ENCODE peak calls at places on chromosomes 16 and 17, in seven cellular contexts. H is AG04449, S is glutamatergic neuron, I is left lung, V is left ventricle myocardium inferior, Z is hepatocyte, B is adrenal gland. Q is an unnamed sample.

GRCh38 chr17:58416937-58417299 is 416 bp downstream of the RNF43 start:
- DNase-seq in H (no peak), S (no peak), I (no peak), V (no peak), Z (no peak), B (no peak), Q (no peak)

GRCh38 chr17:77845541-77846225 is 112.8 kb upstream of the TNRC6C start:
- DNase-seq in H (no peak), S (no peak), I (no peak), V (peak; percentile 5), Z (no peak), B (no peak), Q (no peak)

GRCh38 chr17:81429353-81429774 is 34.1 kb downstream of the BAHCC1 start:
- DNase-seq in H (no peak), S (no peak), I (peak; percentile 69), V (peak; percentile 86), Z (peak; percentile 81), B (peak; percentile 82), Q (peak; percentile 88)

GRCh38 chr17:49514374-49514738 is 19.3 kb downstream of the NGFR start:
- DNase-seq in H (no peak), S (peak; percentile 18), I (peak; percentile 26), V (no peak), Z (no peak), B (no peak), Q (no peak)

GRCh38 chr17:83187782-83188311 is 108.4 kb downstream of the METRNL start:
- DNase-seq in H (no peak), S (no peak), I (no peak), V (no peak), Z (no peak), B (no peak), Q (no peak)

GRCh38 chr17:7184091-7184488 is 4.9 kb upstream of the ASGR1 start:
- DNase-seq in H (no peak), S (no peak), I (peak; percentile 76), V (no peak), Z (peak; percentile 73), B (peak; percentile 50), Q (peak; percentile 78)

GRCh38 chr16:58329147-58329546 is 34.3 kb upstream of the PRSS54 start:
- DNase-seq in H (no peak), S (no peak), I (no peak), V (no peak), Z (no peak), B (peak; percentile 27), Q (peak; percentile 12)

GRCh38 chr16:70685061-70685937 is 554 bp downstream of the MTSS2 start:
- DNase-seq in H (no peak), S (peak; percentile 60), I (no peak), V (no peak), Z (no peak), B (no peak), Q (peak; percentile 43)

GRCh38 chr16:1420111-1420539 is 422 bp downstream of the UQCC4 start:
- DNase-seq in H (no peak), S (no peak), I (no peak), V (no peak), Z (peak; percentile 19), B (peak; percentile 49), Q (no peak)

GRCh38 chr17:7219812-7220592 is at the start of the genes ACADVL and DLG4:
- DNase-seq in H (no peak), S (peak; percentile 90), I (peak; percentile 93), V (peak; percentile 95), Z (peak; percentile 95), B (peak; percentile 95), Q (peak; percentile 84)

DNA sequence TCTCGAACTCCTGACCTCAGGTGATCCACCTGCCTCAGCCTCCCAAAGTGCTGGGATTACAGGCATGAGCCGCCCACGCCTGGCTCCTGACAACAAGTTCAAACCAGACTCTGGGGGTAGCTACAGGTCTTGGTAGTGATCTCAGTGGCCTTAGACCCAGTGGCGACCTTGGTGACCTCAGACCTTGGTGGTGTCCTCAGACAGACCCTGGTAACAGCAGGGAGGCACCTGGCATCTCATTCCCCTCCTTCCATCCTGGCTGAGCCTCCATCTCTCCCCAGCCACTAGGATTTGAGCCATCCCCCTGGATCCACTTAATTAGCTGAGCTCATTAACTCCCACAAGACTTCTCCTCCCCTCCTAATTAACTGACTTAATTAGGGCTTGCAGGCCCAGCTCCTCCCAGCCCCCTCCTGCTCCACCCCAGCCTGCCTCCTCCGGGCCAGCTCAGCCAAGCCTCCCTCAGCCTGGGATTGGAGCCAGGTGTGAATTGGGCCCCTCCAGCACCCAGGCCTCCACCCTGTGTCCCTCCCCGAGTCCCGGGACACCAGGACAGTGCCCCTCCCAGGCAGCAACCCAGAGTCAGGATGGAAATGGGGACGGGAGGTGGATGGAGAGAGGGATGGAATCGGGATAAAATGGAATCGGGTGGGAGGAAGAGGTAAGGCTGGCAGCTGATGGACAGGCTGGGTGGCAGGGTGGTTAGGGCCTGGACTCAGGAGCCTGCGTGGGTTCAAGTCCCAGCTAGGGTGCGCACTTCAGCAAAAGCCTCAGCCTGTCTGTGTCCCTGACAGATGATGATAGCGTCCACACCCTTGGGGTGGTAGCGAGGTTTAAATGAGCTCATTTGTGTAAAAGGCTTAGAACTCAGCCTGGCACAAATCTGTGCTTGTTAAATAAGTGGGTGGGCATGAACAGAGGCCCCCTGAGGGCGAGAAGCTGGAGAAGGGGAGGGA is 11.2 kb upstream of the SBK1 start:
- DNase-seq in H (no peak), S (peak; percentile 64), I (no peak), V (no peak), Z (no peak), B (no peak), Q (no peak)
- TF ChIP-seq CTCF in H (no peak), S (peak; percentile 12), I (no peak), V (no peak), Z (no peak), B (no peak), Q (no peak)

GRCh38 chr16:24955975-24956731 is 59.0 kb downstream of the ARHGAP17 start:
- DNase-seq in H (no peak), S (no peak), I (no peak), V (no peak), Z (no peak), B (no peak), Q (no peak)
- TF ChIP-seq CTCF in H (no peak), S (no peak), I (no peak), V (peak; percentile 22), Z (no peak), B (no peak), Q (no peak)

GRCh38 chr16:67185003-67185865 is 1.5 kb upstream of the MATCAP1 start:
- DNase-seq in H (peak; percentile 44), S (peak; percentile 97), I (peak; percentile 91), V (peak; percentile 93), Z (peak; percentile 95), B (peak; percentile 94), Q (peak; percentile 98)
- TF ChIP-seq CTCF in H (peak; percentile 99), S (peak; percentile 77), I (peak; percentile 70), V (peak; percentile 92), Z (peak; percentile 86), B (peak; percentile 75), Q (peak; percentile 81)

DNA sequence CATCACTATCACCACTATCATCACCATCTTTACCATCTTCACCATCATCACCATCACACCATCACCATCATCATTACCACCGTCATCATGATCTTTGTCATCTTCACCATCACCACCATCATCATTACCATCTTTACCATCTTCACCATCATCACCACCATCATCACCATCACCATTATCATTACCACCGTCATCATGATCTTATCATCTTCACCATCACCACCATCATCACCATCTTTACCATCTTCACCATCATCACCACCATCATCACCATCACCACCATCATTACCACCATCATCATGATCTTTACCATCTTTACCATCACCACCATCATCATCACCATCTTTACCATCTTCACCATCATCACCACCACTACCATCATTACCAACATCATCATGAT is 10.2 kb upstream of the ZNF469 start:
- DNase-seq in H (no peak), S (no peak), I (no peak), V (no peak), Z (no peak), B (no peak), Q (no peak)
- TF ChIP-seq CTCF in H (no peak), S (no peak), I (no peak), V (no peak), Z (no peak), B (no peak), Q (no peak)

GRCh38 chr16:54965464-54965863 is 34.8 kb downstream of the IRX5 start:
- DNase-seq in H (no peak), S (no peak), I (no peak), V (no peak), Z (no peak), B (no peak), Q (no peak)
- TF ChIP-seq CTCF in H (no peak), S (no peak), I (no peak), V (no peak), Z (no peak), B (no peak), Q (no peak)

DNA sequence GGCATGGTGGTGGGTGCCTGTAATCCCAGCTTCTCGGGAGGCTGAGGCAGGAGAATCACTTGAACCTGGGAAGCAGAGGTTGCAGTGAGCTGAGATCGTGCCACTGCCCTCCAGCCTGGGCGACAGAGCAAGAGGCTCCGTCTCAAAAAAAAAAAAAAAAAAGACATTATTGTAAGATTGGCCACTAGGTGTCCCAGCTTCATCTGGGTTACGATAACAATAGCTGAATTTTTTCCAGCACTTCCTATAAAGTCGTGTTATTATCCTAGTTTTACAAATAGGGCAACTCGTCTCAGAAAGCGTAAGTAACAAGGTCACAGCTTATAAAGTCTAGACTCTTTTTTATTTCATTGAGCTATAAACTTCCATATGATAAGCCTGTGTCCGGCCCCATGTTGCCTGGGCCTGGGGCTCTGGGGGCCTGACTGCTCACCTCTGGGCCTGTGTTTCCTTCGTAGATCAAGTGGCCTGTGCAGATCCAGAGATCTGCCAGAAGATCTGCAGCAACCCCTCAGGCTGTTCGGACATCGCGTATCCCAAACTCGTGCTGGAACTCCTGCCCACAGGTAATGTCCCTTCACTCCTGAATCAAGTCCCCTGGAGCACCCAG is 60.5 kb downstream of the SLC5A11 start:
- DNase-seq in H (no peak), S (no peak), I (no peak), V (no peak), Z (peak; percentile 38), B (no peak), Q (no peak)
- TF ChIP-seq CTCF in H (peak; percentile 33), S (peak; percentile 73), I (peak; percentile 41), V (peak; percentile 59), Z (peak; percentile 45), B (peak; percentile 54), Q (peak; percentile 33)

DNA sequence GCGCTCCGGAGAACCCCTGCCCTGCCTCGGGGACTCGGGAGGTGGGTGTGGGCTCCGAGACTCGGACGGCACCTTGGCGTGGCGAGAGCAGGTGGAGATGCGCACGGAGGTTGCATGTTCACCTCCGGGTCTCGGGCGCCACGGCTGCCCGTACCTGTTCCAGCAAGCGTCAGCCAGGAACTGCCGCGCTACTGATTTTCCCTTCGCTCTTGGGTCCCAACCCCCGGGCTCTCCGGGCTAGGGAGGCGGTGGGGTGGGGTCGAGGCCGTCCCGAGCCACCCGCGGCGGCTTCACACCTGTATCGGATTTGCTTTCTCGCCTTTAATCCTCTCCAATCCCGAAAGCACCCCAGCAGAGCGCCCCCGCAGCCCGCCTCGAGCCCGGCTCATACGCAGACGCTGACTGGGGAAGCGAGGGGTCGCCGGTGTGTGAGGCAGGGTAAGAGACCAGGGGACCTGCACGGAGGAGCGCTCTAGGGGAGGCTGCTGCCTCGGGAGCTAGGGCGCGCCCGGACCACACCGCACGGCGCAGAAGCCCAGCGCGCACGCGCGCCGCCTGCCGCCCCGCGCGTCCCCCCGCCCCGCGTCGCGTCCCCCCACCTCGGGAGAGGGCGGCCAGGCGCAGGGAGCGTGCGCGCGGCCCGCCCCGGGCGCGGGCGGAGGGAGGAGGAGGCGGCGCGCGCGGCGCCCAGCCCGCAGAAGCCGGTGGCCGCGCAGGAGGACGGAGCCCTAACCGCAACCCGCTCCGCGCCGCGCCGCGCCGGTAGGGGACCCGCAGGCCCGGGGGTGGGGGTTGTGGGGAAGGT is at the start of gene DUSP14:
- DNase-seq in H (no peak), S (peak; percentile 84), I (peak; percentile 79), V (peak; percentile 82), Z (peak; percentile 95), B (peak; percentile 78), Q (peak; percentile 99)
- TF ChIP-seq CTCF in H (no peak), S (no peak), I (no peak), V (no peak), Z (peak; percentile 10), B (no peak), Q (no peak)